ENCODE peak calls at places on chromosomes 3 and 15, in six cellular contexts. A is chondrocyte, F is H9, Y is A549, W is astrocyte of the spinal cord, N is AG09319. S is an unnamed sample.

GRCh38 chr15:98930591-98930990 is 77.0 kb downstream of the PGPEP1L start:
- DNase-seq in W (no peak), N (no peak), A (no peak), Y (no peak), F (no peak), S (no peak)

GRCh38 chr3:149955449-149955848 is 15.2 kb downstream of the PFN2 start:
- DNase-seq in Y (no peak), W (no peak), A (no peak), N (no peak), F (no peak), S (no peak)

GRCh38 chr15:24916305-24917009 is 38.3 kb upstream of the SNRPN start:
- DNase-seq in W (no peak), Y (no peak), F (no peak), A (no peak), N (no peak), S (no peak)

GRCh38 chr3:171824824-171825221 is 14.5 kb upstream of the PLD1 start:
- DNase-seq in N (no peak), F (no peak), W (no peak), Y (peak), A (no peak), S (no peak)

GRCh38 chr3:39144095-39144747 is 9.2 kb downstream of the CSRNP1 start:
- DNase-seq in F (peak), A (no peak), W (no peak), N (no peak), Y (no peak), S (no peak)

GRCh38 chr3:58793052-58793451 is 126.5 kb upstream of the FAM3D start:
- DNase-seq in Y (no peak), W (no peak), N (no peak), F (no peak), A (no peak), S (no peak)

GRCh38 chr3:134366928-134367352 is 7.3 kb downstream of the AMOTL2 start:
- DNase-seq in N (no peak), Y (no peak), W (no peak), F (peak), A (peak), S (no peak)

GRCh38 chr3:127768346-127769008 is 53.8 kb downstream of the MGLL start:
- DNase-seq in N (peak), Y (peak), A (no peak), F (no peak), W (peak), S (no peak)

GRCh38 chr3:101061312-101061711 is 68.1 kb upstream of the ABI3BP start:
- DNase-seq in Y (no peak), W (no peak), N (no peak), F (no peak), A (no peak), S (no peak)

GRCh38 chr15:50681467-50681866 is 5.1 kb downstream of the TRPM7 start:
- DNase-seq in Y (no peak), W (no peak), F (no peak), A (no peak), N (no peak), S (no peak)
- TF ChIP-seq CTCF in Y (no peak), W (no peak), F (no peak), A (no peak), N (no peak), S (no peak)

DNA sequence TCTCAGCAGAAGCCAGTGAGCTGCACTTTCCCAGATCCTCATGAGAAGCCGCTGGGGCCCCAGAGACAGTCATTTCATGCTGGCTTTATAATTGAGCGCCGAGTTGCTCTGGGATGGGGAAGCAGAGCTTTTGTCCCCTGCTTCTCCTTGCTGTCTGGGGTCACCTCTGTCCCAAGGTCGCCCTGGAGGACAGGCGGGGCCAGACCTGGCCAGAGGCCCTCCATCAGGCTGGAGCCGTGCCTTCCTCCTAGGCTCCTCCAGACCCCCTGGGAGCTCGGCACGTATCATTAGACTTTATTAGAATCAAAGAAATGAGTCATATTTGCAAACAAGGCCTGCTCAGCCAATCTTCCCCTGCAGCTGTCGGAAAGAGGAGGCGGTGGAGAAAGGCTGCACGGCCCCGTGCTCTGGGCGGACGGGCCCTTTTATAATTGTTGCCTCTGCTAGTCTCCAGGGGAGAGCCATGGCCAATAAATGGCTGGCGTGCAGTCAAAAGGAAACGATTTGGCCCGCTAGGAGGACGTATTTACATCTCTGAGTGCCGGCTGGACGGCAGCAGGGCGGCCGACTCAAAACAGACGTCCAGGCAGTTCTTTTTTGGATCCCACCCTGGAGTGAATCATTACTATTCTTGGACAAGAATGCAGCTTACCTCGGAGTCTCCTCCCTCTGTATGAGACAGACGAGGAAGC is 50.4 kb downstream of the SLC6A6 start:
- DNase-seq in Y (peak), N (peak), W (peak), A (no peak), F (no peak), S (no peak)
- TF ChIP-seq CTCF in Y (no peak), N (no peak), W (no peak), A (peak), F (no peak), S (no peak)

GRCh38 chr3:53056442-53056841 is 10.6 kb upstream of the SFMBT1 start:
- DNase-seq in W (no peak), F (no peak), N (no peak), A (no peak), Y (peak), S (peak)
- TF ChIP-seq CTCF in W (peak), F (peak), N (peak), A (peak), Y (no peak), S (peak)

DNA sequence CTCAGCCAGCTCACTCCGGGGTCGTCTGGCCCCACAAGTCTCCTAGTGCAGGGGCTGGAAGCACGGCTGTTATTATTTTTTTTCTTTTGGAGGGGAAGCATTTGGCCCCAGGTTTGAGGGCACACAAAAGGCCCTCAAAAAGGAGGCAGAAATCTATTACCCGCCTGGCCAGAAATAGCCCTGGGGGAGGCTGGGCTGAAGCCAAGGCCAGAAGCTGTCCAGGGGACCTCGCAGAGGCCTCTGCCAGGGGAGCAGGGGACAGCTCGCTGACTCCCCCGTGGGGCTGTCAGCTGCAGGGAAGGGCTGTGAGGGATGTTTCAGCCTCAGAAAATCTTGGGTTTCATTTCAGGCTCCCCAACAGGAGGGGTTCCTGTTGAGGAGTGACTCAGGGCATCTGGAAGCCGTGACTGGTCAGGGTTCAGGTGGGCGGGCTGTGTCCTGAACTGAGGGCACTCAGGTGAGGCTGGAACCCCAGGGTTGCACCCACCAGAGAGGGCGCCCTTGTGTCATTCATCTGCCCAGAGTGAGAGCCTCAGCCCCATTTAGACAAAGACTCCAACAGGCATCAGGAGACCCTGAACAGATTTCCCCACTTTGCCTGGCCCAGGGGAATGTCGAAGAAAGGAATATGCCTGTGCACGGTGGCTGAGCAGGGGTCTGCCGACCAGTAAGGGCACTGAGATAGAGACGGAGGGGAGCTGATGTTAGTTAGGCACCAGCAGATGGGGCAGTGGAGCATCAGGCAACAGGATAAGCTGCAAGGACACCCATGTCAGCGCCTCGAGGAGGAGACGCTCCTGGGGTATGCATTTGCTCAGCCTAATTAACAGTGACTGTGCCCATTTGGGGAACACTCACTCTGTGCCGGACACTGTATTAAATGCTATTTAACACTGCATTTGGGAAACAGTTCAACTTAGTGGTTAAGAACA is 43.5 kb upstream of the SLC6A11 start:
- DNase-seq in Y (peak), N (no peak), W (no peak), A (no peak), F (peak), S (no peak)
- TF ChIP-seq CTCF in Y (peak), N (no peak), W (peak), A (peak), F (peak), S (no peak)

GRCh38 chr3:118863731-118864322 is 170.8 kb downstream of the IGSF11 start:
- DNase-seq in Y (peak), A (no peak), F (peak), W (no peak), N (no peak), S (no peak)
- TF ChIP-seq CTCF in Y (peak), A (peak), F (peak), W (no peak), N (no peak), S (no peak)

GRCh38 chr3:4888913-4889846 is 90.1 kb upstream of the BHLHE40 start:
- DNase-seq in N (no peak), F (no peak), A (no peak), Y (no peak), W (peak), S (peak)
- TF ChIP-seq CTCF in N (no peak), F (no peak), A (no peak), Y (no peak), W (no peak), S (peak)

GRCh38 chr3:186849392-186849975 is 7.0 kb downstream of the ADIPOQ start:
- DNase-seq in Y (peak), W (peak), N (no peak), F (no peak), A (no peak), S (peak)
- TF ChIP-seq CTCF in Y (peak), W (peak), N (peak), F (peak), A (peak), S (peak)

GRCh38 chr3:168088106-168088722 is 7.5 kb downstream of the GOLIM4 start:
- DNase-seq in F (peak), Y (peak), W (no peak), A (no peak), N (no peak), S (peak)
- TF ChIP-seq CTCF in F (peak), Y (no peak), W (peak), A (peak), N (no peak), S (no peak)

GRCh38 chr3:123027292-123028232 is at the start of gene SEMA5B:
- DNase-seq in N (no peak), A (peak), F (peak), Y (peak), W (no peak), S (peak)
- TF ChIP-seq CTCF in N (peak), A (peak), F (peak), Y (peak), W (peak), S (peak)

DNA sequence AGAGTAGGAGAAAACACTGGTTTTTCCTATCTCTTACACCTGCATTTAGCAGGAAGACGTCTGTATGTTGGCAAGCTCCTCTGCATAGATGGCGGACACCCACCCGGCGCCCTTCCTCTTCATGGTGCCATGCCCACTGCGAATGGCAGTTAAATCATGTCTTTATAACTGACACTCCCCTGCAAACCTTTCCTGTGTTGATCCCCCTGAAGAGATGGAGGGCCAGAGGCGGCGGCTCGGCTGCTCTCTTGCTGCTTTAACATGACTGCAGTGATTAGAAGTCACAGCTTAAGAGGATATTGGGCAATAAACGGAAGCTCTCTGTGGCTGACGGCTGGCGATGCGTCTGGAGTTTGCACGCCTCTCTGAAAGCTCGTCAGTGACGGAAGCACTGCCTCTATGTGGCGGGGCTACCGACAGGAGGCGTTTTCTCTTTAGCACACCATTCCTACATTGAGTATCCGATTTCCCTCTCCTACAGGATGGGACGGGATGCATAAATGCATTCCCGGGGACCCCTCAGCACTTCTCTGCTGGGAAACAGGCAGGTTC is 25.5 kb upstream of the SNRPA1 start:
- DNase-seq in N (no peak), Y (no peak), W (no peak), A (no peak), F (peak), S (peak)
- TF ChIP-seq CTCF in N (peak), Y (no peak), W (peak), A (peak), F (peak), S (peak)